ENCODE peak calls at places on chromosomes 1 and 21, in six cellular contexts. M is left ventricle myocardium inferior, D is Caco-2, E is RWPE1, H is heart right ventricle, Q is EL. P is an unnamed sample.

GRCh38 chr21:42098957-42099547 is 27.9 kb downstream of the UMODL1 start:
- DNase-seq in M (no peak), D (no peak), E (no peak), H (no peak), Q (no peak), P (no peak)

GRCh38 chr1:220680085-220680687 is 10.0 kb upstream of the C1orf115 start:
- DNase-seq in M (no peak), D (peak), E (peak), H (no peak), Q (peak), P (peak)

GRCh38 chr1:53629101-53629691 is 109.8 kb downstream of the GLIS1 start:
- DNase-seq in M (no peak), D (no peak), E (no peak), H (no peak), Q (no peak), P (no peak)

GRCh38 chr1:7564097-7564496 is 207.0 kb upstream of the VAMP3 start:
- DNase-seq in M (no peak), D (no peak), E (no peak), H (no peak), Q (no peak), P (no peak)

GRCh38 chr1:204267191-204267601 is 53.4 kb upstream of the GOLT1A start:
- DNase-seq in M (no peak), D (no peak), E (no peak), H (no peak), Q (no peak), P (no peak)

GRCh38 chr1:28172690-28173150 is 3.8 kb downstream of the PTAFR start:
- DNase-seq in M (no peak), D (peak), E (no peak), H (no peak), Q (peak), P (no peak)

GRCh38 chr21:44303490-44303981 is 3.7 kb downstream of the PFKL start:
- DNase-seq in M (no peak), D (peak), E (no peak), H (no peak), Q (no peak), P (peak)

GRCh38 chr21:31308584-31308983 is 35.5 kb downstream of the TIAM1 start:
- DNase-seq in M (no peak), D (no peak), E (no peak), H (no peak), Q (no peak), P (no peak)

GRCh38 chr1:171841050-171841910 is at the start of gene DNM3:
- DNase-seq in M (peak), D (peak), E (peak), H (peak), Q (peak), P (peak)

GRCh38 chr1:46533179-46533864 is 18.1 kb downstream of the KNCN start:
- DNase-seq in M (peak), D (peak), E (no peak), H (no peak), Q (peak), P (peak)

GRCh38 chr1:111441573-111442192 is 7.4 kb downstream of the WDR77 start:
- DNase-seq in M (no peak), D (peak), E (no peak), H (no peak), Q (peak), P (peak)

P was measured in dermis blood vessel endothelial cell.